ENCODE peak calls at places on chromosomes 7 and 10, in six cellular contexts. W, R, L, F, Q and Z are unnamed samples.

GRCh38 chr10:108904163-108904878 is 1019.0 kb downstream of the XPNPEP1 start:
- DNase-seq in W (no peak), R (no peak), F (no peak), L (no peak), Q (no peak), Z (no peak)

GRCh38 chr7:28142650-28143049 is 37.9 kb downstream of the JAZF1 start:
- DNase-seq in L (no peak), R (no peak), Q (no peak), W (no peak), F (no peak), Z (no peak)

GRCh38 chr7:39589323-39590111 is 23.3 kb downstream of the YAE1 start:
- DNase-seq in F (no peak), R (peak), W (no peak), L (peak), Q (peak), Z (no peak)

GRCh38 chr7:22853674-22854157 is 31.1 kb upstream of the TOMM7 start:
- DNase-seq in W (no peak), R (no peak), F (no peak), L (peak), Q (no peak), Z (no peak)

GRCh38 chr10:88117227-88117626 is 253.8 kb downstream of the PTEN start:
- DNase-seq in L (no peak), W (no peak), F (no peak), Q (no peak), R (no peak), Z (no peak)

GRCh38 chr7:94043299-94043698 is 39.1 kb upstream of the BET1 start:
- DNase-seq in R (no peak), Q (no peak), L (no peak), F (no peak), W (no peak), Z (no peak)

GRCh38 chr7:42227931-42228591 is 8.9 kb downstream of the GLI3 start:
- DNase-seq in Q (no peak), R (no peak), W (no peak), L (no peak), F (no peak), Z (no peak)

GRCh38 chr10:44975487-44976331 is 2.9 kb downstream of the DEPP1 start:
- DNase-seq in F (peak), Q (no peak), R (no peak), W (no peak), L (peak), Z (no peak)

GRCh38 chr10:69865450-69865849 is 63.7 kb downstream of the COL13A1 start:
- DNase-seq in L (no peak), F (no peak), W (no peak), R (no peak), Q (no peak), Z (no peak)

GRCh38 chr7:81420526-81420925 is 349.3 kb downstream of the HGF start:
- DNase-seq in W (no peak), Q (no peak), F (no peak), L (no peak), R (no peak), Z (no peak)

GRCh38 chr10:132065491-132066105 is at the start of gene JAKMIP3:
- DNase-seq in F (peak), R (no peak), Q (no peak), W (no peak), L (peak), Z (no peak)

GRCh38 chr7:102279537-102280400 is 6.9 kb upstream of the SH2B2 start:
- DNase-seq in R (peak), W (peak), L (peak), F (peak), Q (no peak), Z (peak)

GRCh38 chr10:102431452-102432124 is 786 bp downstream of the CUEDC2 start:
- DNase-seq in F (no peak), R (no peak), W (no peak), L (peak), Q (no peak), Z (no peak)

GRCh38 chr10:59175538-59176240 is 754 bp upstream of the PHYHIPL start:
- DNase-seq in Q (no peak), W (no peak), F (peak), L (no peak), R (no peak), Z (no peak)

GRCh38 chr10:101818958-101819633 is 852 bp upstream of the OGA start:
- DNase-seq in W (no peak), L (peak), R (no peak), Q (no peak), F (peak), Z (no peak)

GRCh38 chr10:26508016-26508415 is 69.9 kb downstream of the APBB1IP start:
- DNase-seq in Q (no peak), L (no peak), F (no peak), W (no peak), R (no peak), Z (no peak)

GRCh38 chr10:62278461-62278910 is 9.8 kb upstream of the RTKN2 start:
- DNase-seq in Q (no peak), L (no peak), R (no peak), W (no peak), F (no peak), Z (no peak)

GRCh38 chr7:28939367-28939766 is 18.8 kb downstream of the TRIL start:
- DNase-seq in L (no peak), F (peak), Q (no peak), W (no peak), R (no peak), Z (no peak)

GRCh38 chr7:30074422-30075030 is 46.3 kb downstream of the PLEKHA8 start:
- DNase-seq in Q (no peak), F (peak), L (peak), R (no peak), W (no peak), Z (no peak)

DNA sequence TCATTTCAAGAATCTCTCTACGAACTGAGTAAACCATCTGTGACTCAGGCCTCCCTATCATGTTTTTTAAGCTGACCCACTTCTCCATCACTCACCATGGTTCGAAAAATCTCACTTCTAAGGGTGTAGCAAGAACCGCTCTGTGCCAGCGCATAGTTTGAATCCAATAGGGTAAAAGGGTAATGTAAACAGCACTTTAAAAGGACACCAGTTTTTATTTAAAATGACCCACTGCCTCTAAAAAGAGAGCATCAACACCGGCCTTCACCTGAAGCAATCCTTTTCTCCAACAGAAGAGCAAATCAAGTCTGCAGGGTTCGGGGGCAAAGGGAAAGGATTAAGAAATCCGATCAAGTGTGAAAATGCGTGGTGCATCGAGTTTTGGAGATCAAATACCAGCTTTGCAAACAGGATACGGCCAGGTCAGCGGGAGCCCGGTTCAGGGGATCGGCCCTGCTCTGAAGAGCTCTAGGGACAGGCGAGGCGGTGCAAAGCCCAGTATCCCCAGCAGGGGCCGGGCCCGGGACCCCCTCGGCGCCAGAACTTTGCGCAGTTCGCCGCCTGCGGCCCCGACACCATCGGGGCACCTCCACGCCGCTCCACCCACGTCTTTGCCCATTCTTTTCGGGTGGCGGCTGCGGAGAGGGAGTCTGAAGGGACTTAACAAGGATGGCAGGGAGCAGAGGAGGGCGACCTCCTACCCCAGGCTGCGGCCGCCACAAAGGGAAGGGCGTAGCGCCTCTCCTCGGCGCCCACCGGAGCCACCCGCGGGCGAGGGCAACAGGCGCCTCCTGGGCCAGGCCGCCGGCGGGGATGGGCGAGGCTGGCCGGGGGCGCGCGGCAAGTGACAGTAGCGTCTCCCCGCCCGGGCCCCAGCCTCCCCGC is 840 bp downstream of the NMT2 start:
- DNase-seq in F (peak), L (peak), W (peak), R (no peak), Q (no peak), Z (peak)
- TF ChIP-seq POLR2AphosphoS5 in F (no peak), L (no peak), W (no peak), R (peak), Q (no peak), Z (no peak)

GRCh38 chr7:100517305-100517704 is 21.7 kb upstream of the AGFG2 start:
- DNase-seq in W (no peak), F (no peak), Q (no peak), R (no peak), L (no peak), Z (no peak)
- TF ChIP-seq TAF1 in W (no peak), F (no peak), Q (no peak), R (no peak), L (no peak), Z (no peak)

DNA sequence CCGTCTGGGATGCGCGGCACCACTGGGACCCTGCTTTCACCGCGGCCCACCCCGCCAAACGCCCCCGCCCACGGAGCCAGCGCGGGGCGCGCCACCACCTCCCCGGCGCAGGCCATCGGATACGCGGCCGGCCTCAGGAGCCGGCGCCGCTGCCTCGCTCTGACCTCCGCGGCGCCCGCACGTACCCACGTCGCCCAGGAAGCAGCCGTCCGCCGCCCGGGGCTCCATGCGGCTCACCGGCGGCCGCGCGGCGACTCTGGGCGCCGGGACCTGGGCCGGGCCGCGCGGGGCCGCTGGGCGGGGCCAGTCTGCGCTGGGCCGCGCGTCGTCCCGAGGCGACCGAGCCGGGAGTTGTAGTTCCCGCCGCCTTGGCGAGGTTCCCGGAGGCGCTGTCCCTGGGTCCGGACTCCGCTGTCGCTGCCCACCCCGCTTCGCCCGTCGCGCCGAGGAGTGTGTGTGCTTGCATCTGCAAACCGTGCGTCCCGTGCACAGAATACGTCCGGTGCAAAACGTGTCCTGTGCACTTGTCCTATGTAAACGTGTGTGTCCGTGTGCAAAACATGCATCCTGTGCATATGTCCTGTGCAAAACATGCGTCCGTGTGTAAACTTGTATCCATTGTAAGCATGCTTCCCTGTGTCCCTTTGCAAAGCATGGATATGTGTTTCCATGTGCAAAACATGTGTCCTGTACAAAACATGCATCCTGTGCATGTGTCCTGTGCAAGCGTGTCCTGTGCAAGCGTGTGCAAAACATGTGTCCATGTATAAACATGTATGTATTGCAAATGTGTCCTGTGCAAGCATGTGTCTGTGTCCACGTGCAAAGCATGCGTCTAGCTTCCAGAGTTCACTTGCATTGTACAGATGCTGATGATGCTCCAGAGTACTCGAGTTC is at the start of gene ASB13:
- DNase-seq in W (no peak), L (peak), F (peak), R (no peak), Q (no peak), Z (no peak)
- TF ChIP-seq POLR2A in W (no peak), L (no peak), F (peak), R (peak), Q (no peak), Z (no peak)

DNA sequence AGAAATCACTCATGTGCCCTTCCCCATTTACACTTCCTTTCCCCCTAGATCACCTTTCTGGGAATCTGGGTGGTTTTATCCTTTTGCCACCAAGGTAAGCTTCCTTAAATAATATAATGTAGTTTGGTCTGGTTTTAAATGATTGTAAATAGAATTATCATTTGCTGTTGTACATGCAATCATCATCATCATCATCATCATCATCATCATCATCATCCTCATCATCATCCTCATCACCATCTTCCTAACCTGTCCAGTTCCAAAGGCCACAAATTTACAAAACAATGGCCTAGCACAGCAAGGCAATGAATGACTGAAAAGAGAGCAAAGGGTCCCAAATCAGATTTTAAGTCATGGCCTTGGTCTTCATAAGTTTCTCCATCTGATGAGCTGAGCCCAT is 329.7 kb downstream of the PLXNA4 start:
- DNase-seq in W (no peak), Q (no peak), L (no peak), R (no peak), F (no peak), Z (no peak)
- TF ChIP-seq POLR2AphosphoS5 in W (no peak), Q (no peak), L (no peak), R (no peak), F (no peak), Z (no peak)

GRCh38 chr7:110922906-110923305 is 168.0 kb upstream of the LRRN3 start:
- DNase-seq in L (no peak), W (no peak), Q (no peak), F (peak), R (no peak), Z (no peak)

GRCh38 chr7:110918949-110919548 is 171.9 kb upstream of the LRRN3 start:
- DNase-seq in Q (peak), L (no peak), R (no peak), W (no peak), F (no peak), Z (no peak)

GRCh38 chr7:110921478-110922210 is 169.3 kb upstream of the LRRN3 start:
- DNase-seq in W (no peak), L (no peak), R (no peak), Q (no peak), F (no peak), Z (no peak)
- TF ChIP-seq TAF1 in W (no peak), L (no peak), R (no peak), Q (no peak), F (no peak), Z (no peak)

GRCh38 chr7:2242541-2243482 is 786 bp downstream of the NUDT1 start:
- DNase-seq in Q (no peak), F (peak), L (peak), W (no peak), R (no peak), Z (no peak)
- TF ChIP-seq POLR2A in Q (no peak), F (no peak), L (no peak), W (no peak), R (no peak), Z (no peak)

GRCh38 chr10:31928531-31929259 is at the start of gene ARHGAP12:
- DNase-seq in L (peak), W (peak), Q (no peak), R (no peak), F (peak), Z (peak)
- TF ChIP-seq POLR2AphosphoS5 in L (peak), W (no peak), Q (no peak), R (peak), F (peak), Z (no peak)

DNA sequence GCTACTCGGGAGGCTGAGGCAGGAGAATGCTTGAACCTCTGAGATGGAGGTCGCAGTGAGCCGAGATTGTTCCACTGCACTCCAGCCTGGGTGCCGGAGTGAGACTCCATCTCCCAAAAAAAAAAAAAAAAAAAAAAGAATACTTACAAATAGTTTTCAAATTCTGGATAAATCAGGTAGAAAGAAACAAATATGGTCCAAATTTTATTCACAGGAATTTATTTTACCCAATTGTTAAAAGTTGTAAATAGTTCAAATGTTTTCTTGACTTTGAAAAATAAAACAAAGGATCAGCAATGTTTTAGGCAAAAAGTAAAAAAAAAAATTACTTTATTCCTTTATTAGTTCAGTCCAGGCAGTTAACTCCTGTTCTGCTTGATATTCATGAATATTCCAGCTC is 172.9 kb upstream of the NAMPT start:
- DNase-seq in F (no peak), L (no peak), Q (no peak), W (no peak), R (no peak), Z (no peak)
- TF ChIP-seq TAF1 in F (no peak), L (no peak), Q (no peak), W (no peak), R (no peak), Z (no peak)